ENCODE peak calls at places on chromosomes 7 and 10, in nine cellular contexts. One of them, this sample, is unnamed.

GRCh38 chr7:81846398-81846797 is 76.6 kb upstream of the HGF start:
- DNase-seq in lower leg skin: peak
- DNase-seq in right lobe of liver: no peak
- DNase-seq in endothelial cell of umbilical vein: peak
- DNase-seq in A549: no peak
- DNase-seq in adrenal gland: peak
- DNase-seq in spleen: no peak
- DNase-seq in body of pancreas: no peak
- DNase-seq in HepG2: no peak
- DNase-seq in this sample: no peak

GRCh38 chr10:34319197-34319846 is 495.8 kb downstream of the PARD3 start:
- DNase-seq in lower leg skin: peak
- DNase-seq in right lobe of liver: no peak
- DNase-seq in endothelial cell of umbilical vein: peak
- DNase-seq in A549: no peak
- DNase-seq in adrenal gland: peak
- DNase-seq in spleen: no peak
- DNase-seq in body of pancreas: peak
- DNase-seq in HepG2: peak
- DNase-seq in this sample: no peak

GRCh38 chr10:36783400-36783799 is 342.0 kb upstream of the ANKRD30A start:
- DNase-seq in lower leg skin: no peak
- DNase-seq in right lobe of liver: no peak
- DNase-seq in endothelial cell of umbilical vein: no peak
- DNase-seq in A549: no peak
- DNase-seq in adrenal gland: no peak
- DNase-seq in spleen: no peak
- DNase-seq in body of pancreas: no peak
- DNase-seq in HepG2: no peak
- DNase-seq in this sample: no peak

GRCh38 chr7:30705596-30705995 is 23.3 kb upstream of the CRHR2 start:
- DNase-seq in lower leg skin: no peak
- DNase-seq in right lobe of liver: no peak
- DNase-seq in endothelial cell of umbilical vein: no peak
- DNase-seq in A549: no peak
- DNase-seq in adrenal gland: no peak
- DNase-seq in spleen: peak
- DNase-seq in body of pancreas: no peak
- DNase-seq in HepG2: no peak
- DNase-seq in this sample: no peak

GRCh38 chr10:63798599-63799498 is 277.6 kb downstream of the REEP3 start:
- DNase-seq in lower leg skin: peak
- DNase-seq in right lobe of liver: no peak
- DNase-seq in endothelial cell of umbilical vein: peak
- DNase-seq in A549: no peak
- DNase-seq in adrenal gland: peak
- DNase-seq in spleen: no peak
- DNase-seq in body of pancreas: peak
- DNase-seq in HepG2: peak
- DNase-seq in this sample: no peak

GRCh38 chr7:141649865-141650499 is 52.0 kb downstream of the DENND11 start:
- DNase-seq in lower leg skin: peak
- DNase-seq in right lobe of liver: peak
- DNase-seq in endothelial cell of umbilical vein: peak
- DNase-seq in A549: peak
- DNase-seq in adrenal gland: peak
- DNase-seq in spleen: no peak
- DNase-seq in body of pancreas: peak
- DNase-seq in HepG2: peak
- DNase-seq in this sample: no peak

GRCh38 chr7:26759108-26759507 is 105.3 kb downstream of the SKAP2 start:
- DNase-seq in lower leg skin: no peak
- DNase-seq in right lobe of liver: no peak
- DNase-seq in endothelial cell of umbilical vein: no peak
- DNase-seq in A549: no peak
- DNase-seq in adrenal gland: no peak
- DNase-seq in spleen: no peak
- DNase-seq in body of pancreas: no peak
- DNase-seq in HepG2: no peak
- DNase-seq in this sample: no peak

GRCh38 chr7:139699640-139700504 is 77.9 kb downstream of the HIPK2 start:
- DNase-seq in lower leg skin: no peak
- DNase-seq in right lobe of liver: no peak
- DNase-seq in endothelial cell of umbilical vein: no peak
- DNase-seq in A549: no peak
- DNase-seq in adrenal gland: no peak
- DNase-seq in spleen: no peak
- DNase-seq in body of pancreas: no peak
- DNase-seq in HepG2: no peak
- DNase-seq in this sample: no peak

GRCh38 chr7:8387551-8388256 is 45.7 kb upstream of the NXPH1 start:
- DNase-seq in lower leg skin: no peak
- DNase-seq in right lobe of liver: no peak
- DNase-seq in endothelial cell of umbilical vein: no peak
- DNase-seq in A549: no peak
- DNase-seq in adrenal gland: no peak
- DNase-seq in spleen: no peak
- DNase-seq in body of pancreas: no peak
- DNase-seq in HepG2: no peak
- DNase-seq in this sample: no peak

GRCh38 chr7:72343991-72344390 is 68.1 kb downstream of the CALN1 start:
- DNase-seq in lower leg skin: no peak
- DNase-seq in right lobe of liver: no peak
- DNase-seq in endothelial cell of umbilical vein: no peak
- DNase-seq in A549: no peak
- DNase-seq in adrenal gland: no peak
- DNase-seq in spleen: no peak
- DNase-seq in body of pancreas: no peak
- DNase-seq in HepG2: no peak
- DNase-seq in this sample: peak

GRCh38 chr7:3446786-3447185 is 145.7 kb downstream of the SDK1 start:
- DNase-seq in lower leg skin: no peak
- DNase-seq in right lobe of liver: no peak
- DNase-seq in endothelial cell of umbilical vein: no peak
- DNase-seq in A549: no peak
- DNase-seq in adrenal gland: no peak
- DNase-seq in spleen: no peak
- DNase-seq in body of pancreas: no peak
- DNase-seq in HepG2: no peak
- DNase-seq in this sample: no peak

GRCh38 chr10:7902413-7902812 is 84.1 kb downstream of the TAF3 start:
- DNase-seq in lower leg skin: no peak
- DNase-seq in right lobe of liver: no peak
- DNase-seq in endothelial cell of umbilical vein: no peak
- DNase-seq in A549: no peak
- DNase-seq in adrenal gland: no peak
- DNase-seq in spleen: no peak
- DNase-seq in body of pancreas: no peak
- DNase-seq in HepG2: no peak
- DNase-seq in this sample: no peak

GRCh38 chr7:32250494-32251260 is 180.5 kb upstream of the PDE1C start:
- DNase-seq in lower leg skin: no peak
- DNase-seq in right lobe of liver: no peak
- DNase-seq in endothelial cell of umbilical vein: no peak
- DNase-seq in A549: no peak
- DNase-seq in adrenal gland: no peak
- DNase-seq in spleen: no peak
- DNase-seq in body of pancreas: no peak
- DNase-seq in HepG2: no peak
- DNase-seq in this sample: peak

GRCh38 chr7:93435791-93436190 is 138.7 kb downstream of the CALCR start:
- DNase-seq in lower leg skin: no peak
- DNase-seq in right lobe of liver: no peak
- DNase-seq in endothelial cell of umbilical vein: no peak
- DNase-seq in A549: no peak
- DNase-seq in adrenal gland: no peak
- DNase-seq in spleen: no peak
- DNase-seq in body of pancreas: no peak
- DNase-seq in HepG2: no peak
- DNase-seq in this sample: no peak

GRCh38 chr10:57973451-57973850 is 294.2 kb downstream of the IPMK start:
- DNase-seq in lower leg skin: no peak
- DNase-seq in right lobe of liver: no peak
- DNase-seq in endothelial cell of umbilical vein: peak
- DNase-seq in A549: no peak
- DNase-seq in adrenal gland: no peak
- DNase-seq in spleen: no peak
- DNase-seq in body of pancreas: no peak
- DNase-seq in HepG2: no peak
- DNase-seq in this sample: no peak

GRCh38 chr10:132448248-132448731 is 51.3 kb downstream of the PWWP2B start:
- DNase-seq in lower leg skin: peak
- DNase-seq in right lobe of liver: peak
- DNase-seq in endothelial cell of umbilical vein: no peak
- DNase-seq in A549: peak
- DNase-seq in adrenal gland: peak
- DNase-seq in spleen: peak
- DNase-seq in body of pancreas: peak
- DNase-seq in HepG2: no peak
- DNase-seq in this sample: no peak

GRCh38 chr7:101677421-101678137 is 48.5 kb upstream of the MYL10 start:
- DNase-seq in lower leg skin: no peak
- DNase-seq in right lobe of liver: no peak
- DNase-seq in endothelial cell of umbilical vein: peak
- DNase-seq in A549: no peak
- DNase-seq in adrenal gland: no peak
- DNase-seq in spleen: no peak
- DNase-seq in body of pancreas: no peak
- DNase-seq in HepG2: no peak
- DNase-seq in this sample: no peak

GRCh38 chr10:50590935-50591334 is 32.8 kb downstream of the SGMS1 start:
- DNase-seq in lower leg skin: no peak
- DNase-seq in right lobe of liver: no peak
- DNase-seq in endothelial cell of umbilical vein: no peak
- DNase-seq in A549: no peak
- DNase-seq in adrenal gland: no peak
- DNase-seq in spleen: no peak
- DNase-seq in body of pancreas: no peak
- DNase-seq in HepG2: no peak
- DNase-seq in this sample: no peak

GRCh38 chr10:50582061-50582460 is 41.7 kb downstream of the SGMS1 start:
- DNase-seq in lower leg skin: no peak
- DNase-seq in right lobe of liver: no peak
- DNase-seq in endothelial cell of umbilical vein: no peak
- DNase-seq in A549: no peak
- DNase-seq in adrenal gland: no peak
- DNase-seq in spleen: no peak
- DNase-seq in body of pancreas: no peak
- DNase-seq in HepG2: no peak
- DNase-seq in this sample: no peak

GRCh38 chr10:50585921-50586739 is 37.6 kb downstream of the SGMS1 start:
- DNase-seq in lower leg skin: peak
- DNase-seq in right lobe of liver: no peak
- DNase-seq in endothelial cell of umbilical vein: peak
- DNase-seq in A549: peak
- DNase-seq in adrenal gland: peak
- DNase-seq in spleen: no peak
- DNase-seq in body of pancreas: no peak
- DNase-seq in HepG2: no peak
- DNase-seq in this sample: no peak

GRCh38 chr10:50582766-50583762 is 40.7 kb downstream of the SGMS1 start:
- DNase-seq in lower leg skin: no peak
- DNase-seq in right lobe of liver: peak
- DNase-seq in endothelial cell of umbilical vein: no peak
- DNase-seq in A549: peak
- DNase-seq in adrenal gland: no peak
- DNase-seq in spleen: no peak
- DNase-seq in body of pancreas: no peak
- DNase-seq in HepG2: no peak
- DNase-seq in this sample: no peak

GRCh38 chr10:50586740-50587088 is 37.0 kb downstream of the SGMS1 start:
- DNase-seq in lower leg skin: no peak
- DNase-seq in right lobe of liver: no peak
- DNase-seq in endothelial cell of umbilical vein: no peak
- DNase-seq in A549: no peak
- DNase-seq in adrenal gland: no peak
- DNase-seq in spleen: no peak
- DNase-seq in body of pancreas: no peak
- DNase-seq in HepG2: no peak
- DNase-seq in this sample: no peak
- H3K4me3 ChIP-seq in lower leg skin: no peak
- H3K4me3 ChIP-seq in right lobe of liver: no peak
- H3K4me3 ChIP-seq in endothelial cell of umbilical vein: no peak
- H3K4me3 ChIP-seq in A549: no peak
- H3K4me3 ChIP-seq in adrenal gland: no peak
- H3K4me3 ChIP-seq in spleen: no peak
- H3K4me3 ChIP-seq in body of pancreas: no peak
- H3K4me3 ChIP-seq in HepG2: no peak
- H3K4me3 ChIP-seq in this sample: no peak

GRCh38 chr7:73557397-73558257 is at the start of gene BCL7B:
- DNase-seq in lower leg skin: peak
- DNase-seq in right lobe of liver: peak
- DNase-seq in endothelial cell of umbilical vein: peak
- DNase-seq in A549: peak
- DNase-seq in adrenal gland: peak
- DNase-seq in spleen: peak
- DNase-seq in body of pancreas: peak
- DNase-seq in HepG2: peak
- DNase-seq in this sample: peak
- TF ChIP-seq POLR2A in lower leg skin: no peak
- TF ChIP-seq POLR2A in right lobe of liver: peak
- TF ChIP-seq POLR2A in endothelial cell of umbilical vein: peak
- TF ChIP-seq POLR2A in A549: peak
- TF ChIP-seq POLR2A in adrenal gland: peak
- TF ChIP-seq POLR2A in spleen: peak
- TF ChIP-seq POLR2A in body of pancreas: peak
- TF ChIP-seq POLR2A in HepG2: peak
- TF ChIP-seq POLR2A in this sample: peak

GRCh38 chr10:70430489-70431445 is 10.7 kb downstream of the NODAL start:
- DNase-seq in lower leg skin: peak
- DNase-seq in right lobe of liver: peak
- DNase-seq in endothelial cell of umbilical vein: no peak
- DNase-seq in A549: no peak
- DNase-seq in adrenal gland: peak
- DNase-seq in spleen: no peak
- DNase-seq in body of pancreas: peak
- DNase-seq in HepG2: peak
- DNase-seq in this sample: no peak
- TF ChIP-seq CTCF in lower leg skin: no peak
- TF ChIP-seq CTCF in right lobe of liver: no peak
- TF ChIP-seq CTCF in endothelial cell of umbilical vein: no peak
- TF ChIP-seq CTCF in A549: no peak
- TF ChIP-seq CTCF in adrenal gland: no peak
- TF ChIP-seq CTCF in spleen: no peak
- TF ChIP-seq CTCF in body of pancreas: peak
- TF ChIP-seq CTCF in HepG2: peak
- TF ChIP-seq CTCF in this sample: peak

GRCh38 chr7:40282858-40283257 is 148.1 kb downstream of the SUGCT start:
- DNase-seq in lower leg skin: no peak
- DNase-seq in right lobe of liver: no peak
- DNase-seq in endothelial cell of umbilical vein: no peak
- DNase-seq in A549: no peak
- DNase-seq in adrenal gland: no peak
- DNase-seq in spleen: no peak
- DNase-seq in body of pancreas: no peak
- DNase-seq in HepG2: no peak
- DNase-seq in this sample: no peak

GRCh38 chr7:40283391-40283790 is 148.6 kb downstream of the SUGCT start:
- DNase-seq in lower leg skin: no peak
- DNase-seq in right lobe of liver: no peak
- DNase-seq in endothelial cell of umbilical vein: no peak
- DNase-seq in A549: no peak
- DNase-seq in adrenal gland: no peak
- DNase-seq in spleen: no peak
- DNase-seq in body of pancreas: no peak
- DNase-seq in HepG2: no peak
- DNase-seq in this sample: no peak

GRCh38 chr7:40288827-40289226 is 154.0 kb downstream of the SUGCT start:
- DNase-seq in lower leg skin: no peak
- DNase-seq in right lobe of liver: no peak
- DNase-seq in endothelial cell of umbilical vein: no peak
- DNase-seq in A549: no peak
- DNase-seq in adrenal gland: no peak
- DNase-seq in spleen: no peak
- DNase-seq in body of pancreas: no peak
- DNase-seq in HepG2: no peak
- DNase-seq in this sample: no peak
- H3K4me3 ChIP-seq in lower leg skin: no peak
- H3K4me3 ChIP-seq in right lobe of liver: no peak
- H3K4me3 ChIP-seq in endothelial cell of umbilical vein: no peak
- H3K4me3 ChIP-seq in A549: no peak
- H3K4me3 ChIP-seq in adrenal gland: no peak
- H3K4me3 ChIP-seq in spleen: no peak
- H3K4me3 ChIP-seq in body of pancreas: no peak
- H3K4me3 ChIP-seq in HepG2: no peak
- H3K4me3 ChIP-seq in this sample: no peak

This sample was measured in esophagus muscularis mucosa.